ENCODE peak calls at places on chromosomes 1 and 21, in six cellular contexts. E is A549, K is IMR-90, J is stomach, O is body of pancreas, Q is uterus. M is an unnamed sample.

GRCh38 chr1:41341365-41341683 is 19.9 kb upstream of the FOXO6 start:
- DNase-seq in E (no peak), Q (no peak), J (no peak), O (no peak), K (no peak), M (no peak)

GRCh38 chr1:226187019-226187322 is 430 bp upstream of the ACBD3 start:
- DNase-seq in E (no peak), K (no peak), Q (no peak), J (no peak), O (no peak), M (no peak)

GRCh38 chr1:70072239-70072751 is 133.1 kb downstream of the LRRC40 start:
- DNase-seq in E (no peak), Q (no peak), O (no peak), K (peak), J (no peak), M (no peak)

GRCh38 chr1:37657620-37658412 is 23.1 kb upstream of the RSPO1 start:
- DNase-seq in O (no peak), E (no peak), J (no peak), K (no peak), Q (no peak), M (no peak)

GRCh38 chr21:44260791-44261190 is 906 bp downstream of the DNMT3L start:
- DNase-seq in J (no peak), K (no peak), O (no peak), E (no peak), Q (no peak), M (no peak)

GRCh38 chr1:156164465-156164831 is 11.1 kb downstream of the SEMA4A start:
- DNase-seq in E (no peak), J (no peak), Q (no peak), O (no peak), K (no peak), M (no peak)

GRCh38 chr1:15949453-15950245 is 26.3 kb downstream of the ZBTB17 start:
- DNase-seq in J (peak), Q (peak), K (peak), E (peak), O (peak), M (peak)

GRCh38 chr1:228944991-228945390 is 209.7 kb downstream of the RHOU start:
- DNase-seq in Q (no peak), J (no peak), E (no peak), K (peak), O (no peak), M (no peak)

GRCh38 chr1:232538224-232538942 is 91.5 kb downstream of the SIPA1L2 start:
- DNase-seq in K (peak), O (no peak), Q (no peak), J (no peak), E (peak), M (no peak)

GRCh38 chr1:101193733-101194169 is 43.1 kb upstream of the S1PR1 start:
- DNase-seq in E (no peak), J (no peak), O (no peak), K (no peak), Q (no peak), M (no peak)

GRCh38 chr1:117694543-117694942 is 88.7 kb downstream of the TENT5C start:
- DNase-seq in E (no peak), J (no peak), K (no peak), O (no peak), Q (no peak), M (no peak)

GRCh38 chr1:67060811-67061218 is 6.9 kb upstream of the SLC35D1 start:
- DNase-seq in Q (no peak), O (peak), J (no peak), K (peak), E (peak), M (no peak)

GRCh38 chr1:44408181-44409018 is 3.3 kb downstream of the RNF220 start:
- DNase-seq in O (no peak), K (no peak), Q (no peak), J (no peak), E (no peak), M (peak)

GRCh38 chr1:237205400-237206064 is 163.5 kb downstream of the RYR2 start:
- DNase-seq in J (no peak), E (peak), O (peak), Q (peak), K (peak), M (peak)

GRCh38 chr1:87521446-87521845 is 192.8 kb downstream of the LMO4 start:
- DNase-seq in Q (no peak), K (no peak), O (no peak), J (no peak), E (no peak), M (no peak)

GRCh38 chr1:8702848-8703810 is 114.3 kb downstream of the RERE start:
- DNase-seq in E (peak), O (peak), J (peak), Q (peak), K (peak), M (peak)

GRCh38 chr1:31007462-31007991 is 58.0 kb downstream of the PUM1 start:
- DNase-seq in K (peak), O (no peak), E (no peak), Q (no peak), J (no peak), M (no peak)

GRCh38 chr1:110542730-110543129 is 23.8 kb upstream of the KCNA10 start:
- DNase-seq in Q (no peak), O (no peak), J (no peak), E (peak), K (peak), M (no peak)

GRCh38 chr1:15005116-15005515 is 148.4 kb upstream of the TMEM51 start:
- DNase-seq in J (no peak), E (no peak), O (peak), K (no peak), Q (no peak), M (no peak)

GRCh38 chr1:36118396-36118795 is 6.6 kb downstream of the COL8A2 start:
- DNase-seq in O (no peak), K (no peak), E (no peak), Q (no peak), J (no peak), M (no peak)
- TF ChIP-seq POLR2A in O (no peak), K (no peak), E (no peak), Q (no peak), J (no peak), M (no peak)

GRCh38 chr1:115282825-115283224 is 55.2 kb downstream of the NGF start:
- DNase-seq in E (no peak), O (peak), K (no peak), Q (peak), J (peak), M (peak)
- H3K27ac ChIP-seq in E (no peak), O (peak), K (no peak), Q (peak), J (peak), M (peak)

DNA sequence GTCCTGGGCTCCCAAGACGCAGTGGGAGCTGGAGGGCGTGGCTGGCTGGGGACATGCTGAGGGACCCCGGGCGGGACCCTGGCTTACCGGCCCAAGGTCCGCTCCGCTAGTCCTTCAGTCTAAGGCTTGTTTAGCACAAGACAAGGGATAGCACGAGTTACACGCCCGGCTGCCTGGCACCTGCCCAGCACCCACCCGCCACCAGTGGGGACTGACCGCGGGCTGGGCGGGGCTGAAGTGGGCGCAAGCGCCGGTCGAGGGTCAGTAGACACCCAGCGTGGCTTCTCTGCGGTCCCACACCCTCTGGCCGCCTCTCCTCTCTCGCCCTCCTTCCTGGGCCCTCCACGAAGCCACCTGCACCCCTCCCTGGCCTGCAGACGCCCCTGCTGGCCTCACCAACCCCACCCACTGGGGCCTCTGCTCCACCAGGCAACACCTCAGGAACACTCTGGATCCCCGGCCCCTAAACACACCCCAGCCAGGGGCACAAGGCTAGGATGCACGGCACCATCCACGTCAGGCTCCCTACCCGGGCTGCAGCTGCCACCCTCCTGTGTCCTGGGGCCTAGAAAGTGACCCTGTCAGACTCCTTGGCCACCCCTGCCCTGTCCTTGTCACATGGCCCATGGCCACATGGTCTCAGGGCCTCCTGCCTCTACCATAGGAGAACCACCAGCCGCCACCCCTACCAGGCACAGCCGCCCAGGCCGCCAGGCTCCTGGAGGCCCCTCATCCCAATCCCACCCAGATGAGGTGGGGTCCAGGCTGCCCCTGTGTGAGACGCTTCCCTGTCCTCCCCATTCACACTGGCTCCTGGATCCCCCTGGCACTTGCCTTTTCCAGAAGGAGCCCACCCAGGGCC is 6.1 kb downstream of the TAS1R3 start:
- DNase-seq in J (no peak), K (no peak), Q (no peak), E (no peak), O (no peak), M (no peak)
- TF ChIP-seq POLR2A in J (no peak), K (no peak), Q (no peak), E (no peak), O (no peak), M (no peak)

DNA sequence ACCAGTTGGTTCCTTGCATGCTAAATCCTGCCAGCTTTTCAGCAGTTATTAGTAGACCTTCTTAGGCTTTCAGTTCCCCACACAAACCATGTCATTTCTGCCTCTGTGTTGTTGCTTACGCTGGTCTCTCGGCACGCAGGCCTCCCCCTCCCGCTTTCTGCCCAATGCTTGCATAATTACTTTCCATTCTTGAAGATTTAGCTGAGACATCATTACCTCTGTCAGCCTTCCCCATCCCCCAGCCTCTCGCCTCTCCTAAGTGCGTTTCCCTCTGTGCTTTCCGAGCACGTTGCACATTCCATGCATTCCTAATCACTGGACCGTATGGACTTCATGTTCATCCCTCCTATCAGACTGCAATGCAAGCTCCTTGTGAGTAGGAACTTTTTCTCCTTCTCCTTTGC is 26.8 kb downstream of the TSHB start:
- DNase-seq in J (no peak), O (no peak), Q (peak), K (peak), E (no peak), M (no peak)
- H3K27ac ChIP-seq in J (peak), O (no peak), Q (no peak), K (peak), E (no peak), M (no peak)

DNA sequence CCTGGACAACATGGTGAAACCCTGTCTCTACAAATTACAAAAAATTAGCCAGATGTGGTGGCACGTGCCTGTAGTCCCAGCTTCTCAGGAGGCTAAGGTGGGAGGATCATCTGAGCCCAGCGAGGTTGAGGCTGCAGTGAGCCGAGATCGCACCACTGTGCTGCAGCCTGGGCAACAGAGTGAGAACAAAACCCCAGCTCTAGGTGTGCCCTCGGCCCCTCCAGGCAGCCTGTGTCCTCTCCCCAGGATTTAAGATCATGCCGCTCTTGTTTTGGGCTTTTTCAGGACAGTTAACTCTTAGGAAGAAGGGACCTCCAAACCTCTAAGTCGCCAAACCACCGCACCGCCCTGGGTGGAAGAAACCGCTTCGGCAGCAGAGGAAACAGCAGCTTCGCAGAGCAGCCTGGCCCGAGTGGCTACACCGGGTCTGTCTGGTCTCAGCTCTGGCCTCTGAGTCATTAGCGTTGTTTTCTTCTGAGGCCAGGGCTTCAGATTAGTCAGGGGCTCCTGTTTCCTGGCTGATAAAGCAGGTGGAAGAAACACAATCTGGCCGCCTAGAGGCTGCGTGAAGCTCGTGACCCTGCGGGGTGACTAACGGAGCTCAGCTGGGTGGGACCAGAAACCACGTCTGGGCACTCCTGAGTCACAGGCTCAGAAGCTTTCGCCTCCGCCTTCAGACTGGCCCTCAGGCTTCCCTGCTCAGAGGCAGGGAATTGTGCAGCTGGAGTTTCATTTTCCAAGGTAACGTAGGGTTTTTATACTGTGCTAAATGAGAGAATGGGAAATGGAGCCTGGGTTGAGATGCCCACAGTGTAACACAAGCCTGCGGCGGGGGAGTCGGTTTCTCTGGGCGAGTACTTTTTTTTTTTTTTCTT is 44.7 kb downstream of the CHAF1B start:
- DNase-seq in K (peak), Q (peak), O (peak), J (peak), E (peak), M (peak)
- TF ChIP-seq POLR2A in K (peak), Q (peak), O (peak), J (no peak), E (peak), M (no peak)

M was measured in testis.